ENCODE peak calls at places on chromosomes 11 and 22, in ten cellular contexts. F is CD8-positive, alpha-beta memory T cell; W is suprapubic skin; V is naive thymus-derived CD4-positive, alpha-beta T cell; T is sigmoid colon; Q is HFF-Myc; K is CD8-positive, alpha-beta T cell; G is iPS DF 6.9; X is fibroblast of villous mesenchyme; E is mucosa of descending colon. R is an unnamed sample.

GRCh38 chr11:94751806-94752205 is 16.4 kb upstream of the AMOTL1 start:
- DNase-seq in E (no peak), T (no peak), F (no peak), X (no peak), V (no peak), G (no peak), Q (no peak), W (no peak), K (no peak), R (no peak)

GRCh38 chr11:17498058-17498457 is 21.4 kb upstream of the ABCC8 start:
- DNase-seq in G (no peak), X (no peak), T (no peak), Q (no peak), E (no peak), V (no peak), W (no peak), F (no peak), K (no peak), R (no peak)

GRCh38 chr11:117620131-117620530 is 176.9 kb downstream of the DSCAML1 start:
- DNase-seq in E (no peak), X (no peak), W (no peak), K (no peak), G (no peak), T (peak; percentile 18), F (no peak), Q (no peak), V (no peak), R (no peak)

GRCh38 chr22:26748845-26749244 is 91.5 kb downstream of the MIAT start:
- DNase-seq in T (no peak), W (no peak), F (no peak), K (no peak), Q (no peak), X (no peak), E (no peak), G (no peak), V (no peak), R (no peak)

GRCh38 chr11:106177311-106177710 is 99.8 kb downstream of the AASDHPPT start:
- DNase-seq in E (no peak), K (no peak), F (no peak), G (no peak), T (no peak), Q (no peak), X (no peak), V (no peak), W (no peak), R (no peak)

GRCh38 chr11:35305670-35306382 is 113.5 kb downstream of the SLC1A2 start:
- DNase-seq in F (peak; percentile 18), T (no peak), E (no peak), G (peak; percentile 43), K (peak; percentile 18), X (peak; percentile 68), Q (no peak), V (no peak), W (no peak), R (no peak)

GRCh38 chr22:32413715-32414114 is 1.7 kb upstream of the RTCB start:
- DNase-seq in E (no peak), F (no peak), X (peak; percentile 35), W (no peak), Q (no peak), V (no peak), G (no peak), T (no peak), K (no peak), R (no peak)

GRCh38 chr11:33256808-33257159 is 397 bp upstream of the HIPK3 start:
- DNase-seq in G (no peak), Q (no peak), E (no peak), W (no peak), X (no peak), T (no peak), V (no peak), K (no peak), F (no peak), R (no peak)

GRCh38 chr11:10289765-10290420 is 4.1 kb downstream of the SBF2 start:
- DNase-seq in E (no peak), X (no peak), F (no peak), K (no peak), V (no peak), W (no peak), Q (no peak), G (no peak), T (no peak), R (peak; percentile 58)

GRCh38 chr11:10287140-10287539 is 6.9 kb downstream of the SBF2 start:
- DNase-seq in Q (no peak), T (no peak), K (no peak), E (no peak), W (no peak), X (no peak), V (no peak), G (no peak), F (no peak), R (no peak)

GRCh38 chr11:10288881-10289764 is 4.9 kb downstream of the SBF2 start:
- DNase-seq in G (no peak), E (no peak), X (no peak), K (no peak), F (no peak), Q (no peak), T (no peak), V (no peak), W (no peak), R (peak; percentile 61)

GRCh38 chr11:10287766-10288165 is 6.3 kb downstream of the SBF2 start:
- DNase-seq in Q (no peak), F (no peak), X (no peak), W (no peak), E (no peak), K (no peak), G (no peak), T (no peak), V (no peak), R (no peak)

DNA sequence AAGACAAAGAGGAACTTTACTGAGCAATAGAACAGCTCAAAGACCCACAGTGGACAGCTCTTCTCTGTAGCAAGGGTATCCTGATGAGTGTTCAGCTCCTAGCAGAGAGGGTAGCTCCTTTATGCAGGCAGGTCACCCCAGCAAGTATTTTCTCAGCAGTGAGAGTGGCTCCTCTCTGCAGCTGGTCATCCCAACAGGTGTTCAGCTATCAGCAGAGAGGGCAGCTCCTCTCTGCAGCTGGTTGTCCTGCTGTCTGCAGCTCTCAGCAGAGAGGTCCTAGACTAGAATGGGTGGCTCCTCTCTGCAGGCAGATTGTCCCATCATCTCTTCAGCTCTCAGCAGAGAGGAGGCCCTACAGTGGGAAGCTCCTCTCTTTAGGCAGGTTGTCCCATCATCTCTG is 5.7 kb downstream of the SBF2 start:
- DNase-seq in W (no peak), G (no peak), K (no peak), V (no peak), E (no peak), F (no peak), X (no peak), Q (no peak), T (no peak), R (no peak)
- H3K4me3 ChIP-seq in W (no peak overlapping the region), G (no peak overlapping the region), K (no peak overlapping the region), V (no peak overlapping the region), E (no peak overlapping the region), F (no peak overlapping the region), X (no peak overlapping the region), Q (no peak overlapping the region), T (no peak overlapping the region), R (no peak overlapping the region)

GRCh38 chr11:128940156-128940555 is 2.5 kb downstream of the TP53AIP1 start:
- DNase-seq in W (no peak), G (no peak), T (no peak), X (no peak), F (no peak), V (no peak), K (no peak), Q (no peak), E (no peak), R (no peak)

GRCh38 chr11:128942272-128942612 is 429 bp downstream of the TP53AIP1 start:
- DNase-seq in Q (no peak), W (no peak), V (no peak), X (no peak), G (no peak), T (no peak), K (no peak), F (no peak), E (no peak), R (no peak)

GRCh38 chr11:128940603-128941002 is 2.1 kb downstream of the TP53AIP1 start:
- DNase-seq in G (no peak), X (no peak), E (no peak), W (no peak), V (no peak), T (no peak), K (no peak), Q (no peak), F (no peak), R (no peak)

GRCh38 chr11:128941573-128942271 is 949 bp downstream of the TP53AIP1 start:
- DNase-seq in E (no peak), K (no peak), W (no peak), X (no peak), F (no peak), G (no peak), V (no peak), T (no peak), Q (no peak), R (no peak)

DNA sequence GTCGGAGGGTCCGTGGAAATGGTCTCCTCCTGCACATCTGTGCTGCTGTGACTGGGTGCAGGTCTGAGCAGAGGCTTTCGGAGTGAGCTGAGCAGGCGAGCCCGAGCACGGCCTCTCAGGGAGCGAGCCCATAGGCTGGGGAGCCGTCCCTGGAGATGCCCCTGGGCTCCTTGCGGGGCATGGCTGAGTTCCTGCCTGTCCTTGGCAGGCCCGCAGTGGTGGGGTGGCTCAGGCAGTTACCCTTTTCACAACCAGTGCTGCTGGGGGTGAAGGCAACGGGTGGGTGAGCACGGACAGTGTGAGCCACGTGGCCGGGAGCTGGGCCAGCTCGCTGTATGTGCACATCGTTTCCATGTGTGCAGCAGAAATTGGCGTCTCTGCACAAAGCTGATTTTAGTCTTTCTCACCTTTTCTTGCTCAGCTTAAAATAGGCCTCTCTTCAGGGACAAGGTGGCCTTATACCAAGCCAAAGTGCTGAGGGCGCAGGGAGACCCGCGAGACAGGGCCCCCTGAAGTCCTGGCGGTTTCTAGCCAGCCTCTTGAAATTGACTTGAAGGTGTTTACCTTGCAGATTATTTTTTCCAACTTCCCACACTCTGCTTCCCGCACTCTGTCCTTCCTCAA is at the start of gene TP53AIP1:
- DNase-seq in T (no peak), V (no peak), F (no peak), X (no peak), Q (no peak), G (no peak), W (no peak), E (no peak), K (no peak), R (no peak)
- H3K4me3 ChIP-seq in T (no peak within 1 kb of the TSS), V (no peak within 1 kb of the TSS), F (no peak within 1 kb of the TSS), X (no peak within 1 kb of the TSS), Q (no peak within 1 kb of the TSS), G (no peak within 1 kb of the TSS), W (peak within 1 kb of the TSS; percentile 42), E (no peak within 1 kb of the TSS), K (no peak within 1 kb of the TSS), R (no peak within 1 kb of the TSS)

GRCh38 chr22:41023299-41023623 is 69.1 kb upstream of the EP300 start:
- DNase-seq in K (no peak), E (no peak), V (no peak), T (no peak), Q (no peak), G (no peak), X (no peak), F (no peak), W (no peak), R (no peak)
- H3K4me3 ChIP-seq in K (no peak overlapping the region), E (no peak overlapping the region), V (no peak overlapping the region), T (no peak overlapping the region), Q (no peak overlapping the region), G (no peak overlapping the region), X (no peak overlapping the region), F (no peak overlapping the region), W (no peak overlapping the region), R (no peak overlapping the region)

DNA sequence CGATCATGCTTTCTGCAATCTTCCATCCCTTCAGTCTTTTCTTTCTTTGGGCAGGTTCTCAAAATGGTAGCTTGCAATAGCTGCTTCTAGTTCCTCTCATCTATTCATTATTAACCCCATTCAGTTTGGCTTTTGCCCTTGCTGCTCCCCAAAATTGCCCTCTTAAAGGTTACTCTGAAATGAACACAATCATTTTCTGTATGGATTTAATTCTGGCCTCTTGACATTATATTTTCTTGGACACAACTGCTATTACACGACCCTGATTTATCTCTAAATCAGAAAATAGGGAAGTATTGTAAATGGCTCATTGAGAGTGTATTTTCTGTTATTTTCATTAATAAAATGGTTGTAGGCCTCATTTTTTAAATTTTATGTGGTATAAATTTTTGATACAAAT is at the start of gene ANGPTL5:
- DNase-seq in T (no peak), F (no peak), X (no peak), K (no peak), G (no peak), W (no peak), V (no peak), Q (no peak), E (no peak), R (no peak)
- H3K4me3 ChIP-seq in T (peak within 1 kb of the TSS; percentile 82), F (peak within 1 kb of the TSS; percentile 70), X (peak within 1 kb of the TSS; percentile 85), K (peak within 1 kb of the TSS; percentile 91), G (peak within 1 kb of the TSS; percentile 56), W (peak within 1 kb of the TSS; percentile 52), V (peak within 1 kb of the TSS; percentile 78), Q (peak within 1 kb of the TSS; percentile 53), E (no peak within 1 kb of the TSS), R (peak within 1 kb of the TSS; percentile 38)